ENCODE peak calls at places on chromosomes 5 and 9, in four cellular contexts. G is A549, U is Panc1, W is GM12878. S is an unnamed sample.

GRCh38 chr5:91219141-91219802 is 163.8 kb downstream of the ARRDC3 start:
- DNase-seq in U (no peak), G (peak), W (no peak), S (no peak)

GRCh38 chr5:36272136-36272665 is 29.5 kb downstream of the RANBP3L start:
- DNase-seq in U (no peak), G (no peak), W (no peak), S (no peak)

GRCh38 chr5:59716029-59716428 is 177.5 kb downstream of the PDE4D start:
- DNase-seq in W (no peak), G (no peak), U (no peak), S (no peak)

GRCh38 chr5:39400711-39401385 is 23.9 kb downstream of the DAB2 start:
- DNase-seq in G (no peak), W (no peak), U (no peak), S (no peak)

GRCh38 chr5:176612008-176612407 is 2.1 kb upstream of the GPRIN1 start:
- DNase-seq in W (no peak), G (no peak), U (no peak), S (no peak)

GRCh38 chr9:38066167-38066906 is 2.7 kb downstream of the SHB start:
- DNase-seq in U (no peak), G (no peak), W (no peak), S (no peak)

GRCh38 chr9:96107436-96107835 is 194.5 kb downstream of the HSD17B3 start:
- DNase-seq in W (no peak), G (no peak), U (no peak), S (no peak)

GRCh38 chr5:179307931-179308471 is 37.3 kb downstream of the ADAMTS2 start:
- DNase-seq in G (no peak), U (no peak), W (no peak), S (no peak)

GRCh38 chr9:125600194-125600593 is 106.8 kb downstream of the MAPKAP1 start:
- DNase-seq in U (no peak), W (no peak), G (no peak), S (no peak)

GRCh38 chr5:143641549-143641955 is 170.4 kb upstream of the HMHB1 start:
- DNase-seq in G (no peak), U (no peak), W (peak), S (no peak)

GRCh38 chr5:87732875-87733768 is 320.4 kb upstream of the CCNH start:
- DNase-seq in G (no peak), W (no peak), U (no peak), S (no peak)
- TF ChIP-seq REST in G (no peak), W (no peak), U (no peak), S (no peak)

GRCh38 chr9:128190516-128191405 is 611 bp downstream of the CIZ1 start:
- DNase-seq in G (no peak), W (no peak), U (no peak), S (no peak)
- TF ChIP-seq REST in G (no peak), W (no peak), U (no peak), S (no peak)

GRCh38 chr9:35656841-35657326 is 935 bp downstream of the RMRP start:
- DNase-seq in W (no peak), G (no peak), U (no peak), S (no peak)

GRCh38 chr9:35659340-35659739 is 1.2 kb downstream of the CCDC107 start:
- DNase-seq in W (no peak), G (no peak), U (no peak), S (no peak)

GRCh38 chr9:35658894-35659220 is 765 bp downstream of the CCDC107 start:
- DNase-seq in G (no peak), U (no peak), W (no peak), S (no peak)

GRCh38 chr9:35657327-35658143 is at the start of gene RMRP:
- DNase-seq in G (peak), W (peak), U (peak), S (peak)

GRCh38 chr9:35658144-35658893 is at the start of gene CCDC107:
- DNase-seq in G (peak), W (no peak), U (no peak), S (peak)
- TF ChIP-seq REST in G (no peak), W (peak), U (no peak), S (peak)

GRCh38 chr9:20811872-20812271 is 127.8 kb downstream of the FOCAD start:
- DNase-seq in W (no peak), U (no peak), G (no peak), S (no peak)

GRCh38 chr9:20815923-20816703 is 132.1 kb downstream of the FOCAD start:
- DNase-seq in U (no peak), G (no peak), W (no peak), S (no peak)
- TF ChIP-seq REST in U (no peak), G (no peak), W (no peak), S (no peak)

GRCh38 chr5:35131723-35132122 is 84.0 kb upstream of the AGXT2 start:
- DNase-seq in G (no peak), W (no peak), U (no peak), S (no peak)

GRCh38 chr5:35136386-35136785 is 88.6 kb upstream of the AGXT2 start:
- DNase-seq in W (no peak), U (no peak), G (no peak), S (no peak)

GRCh38 chr5:35133186-35133585 is 85.4 kb upstream of the AGXT2 start:
- DNase-seq in G (no peak), W (no peak), U (no peak), S (no peak)

GRCh38 chr5:35135239-35135700 is 87.5 kb upstream of the AGXT2 start:
- DNase-seq in W (no peak), G (no peak), U (no peak), S (no peak)

DNA sequence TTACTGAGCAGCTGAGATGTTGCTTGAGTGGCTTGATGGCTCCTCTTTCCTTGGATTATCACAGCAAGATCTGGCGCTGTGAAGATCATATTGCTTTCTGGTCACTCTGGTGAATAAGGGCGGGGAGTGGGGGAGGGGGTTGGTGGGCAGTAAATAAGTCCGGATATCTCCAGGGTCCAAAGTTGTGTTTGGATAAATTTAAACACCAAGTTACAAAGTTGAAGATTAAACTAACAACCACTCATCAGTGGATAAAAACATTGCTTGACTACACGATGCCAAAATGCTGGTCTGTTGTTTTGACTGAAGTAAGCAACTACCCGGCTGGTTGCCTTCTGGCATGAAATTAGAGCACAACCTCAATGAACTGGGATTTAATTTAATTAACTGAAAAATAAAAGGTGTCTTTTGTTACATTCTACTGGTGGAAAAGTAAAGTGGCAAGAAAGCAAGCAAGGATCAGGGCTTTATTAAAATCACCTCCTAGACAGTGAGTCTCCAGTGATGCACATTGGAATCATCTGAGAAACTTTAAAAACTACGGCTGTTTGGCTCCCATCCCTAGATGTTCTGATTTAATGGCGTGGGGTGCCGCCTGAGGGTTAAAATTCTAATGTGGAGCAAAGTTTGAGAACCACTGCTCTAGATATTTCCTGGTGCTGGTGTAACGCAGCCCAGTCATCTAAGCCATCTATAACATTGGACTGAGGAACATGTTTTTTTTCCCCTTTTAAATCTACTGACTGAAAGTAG is 86.7 kb upstream of the AGXT2 start:
- DNase-seq in W (no peak), G (no peak), U (no peak), S (no peak)
- TF ChIP-seq REST in W (no peak), G (no peak), U (no peak), S (no peak)

GRCh38 chr5:57033103-57033502 is 81.2 kb upstream of the MIER3 start:
- DNase-seq in G (peak), U (no peak), W (no peak), S (no peak)

GRCh38 chr5:57034517-57034916 is 82.6 kb upstream of the MIER3 start:
- DNase-seq in W (no peak), U (no peak), G (no peak), S (no peak)

GRCh38 chr5:57035955-57036354 is 84.0 kb upstream of the MIER3 start:
- DNase-seq in G (no peak), U (no peak), W (no peak), S (no peak)

GRCh38 chr5:57033503-57033902 is 81.6 kb upstream of the MIER3 start:
- DNase-seq in W (no peak), U (no peak), G (no peak), S (no peak)

DNA sequence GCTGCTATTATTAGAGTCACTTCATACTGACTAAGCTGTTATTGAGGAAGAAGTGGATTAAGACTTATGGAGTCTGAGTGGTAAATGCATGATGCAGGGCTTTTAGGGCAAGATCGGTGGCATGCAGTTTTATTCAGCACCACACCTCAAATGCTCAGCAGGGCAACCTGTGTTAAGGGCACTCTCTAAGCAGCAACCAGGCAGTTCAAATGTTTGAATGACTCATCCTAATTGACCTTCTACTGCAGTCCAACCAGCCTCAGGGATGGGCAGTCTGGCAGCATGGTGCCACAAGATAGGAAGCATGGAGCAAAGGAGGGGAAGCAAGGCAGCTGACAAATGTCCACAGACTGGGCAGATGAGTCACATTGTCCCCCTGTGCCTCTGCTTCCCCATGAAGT is 80.2 kb upstream of the MIER3 start:
- DNase-seq in U (no peak), G (peak), W (no peak), S (no peak)
- TF ChIP-seq REST in U (no peak), G (no peak), W (no peak), S (no peak)

S was measured in SK-N-SH.